ENCODE peak calls at places on chromosomes 6 and 20, in ten cellular contexts. K is AG04450, J is PC-9, C is cardiac muscle cell, Z is IMR-90, N is adrenal gland, Y is GM23338, E is tibial artery, F is dorsolateral prefrontal cortex, D is sigmoid colon. I is an unnamed sample.

GRCh38 chr20:3766832-3767433 is 620 bp downstream of the ADISSP start:
- DNase-seq in J (peak; percentile 29), F (no peak), N (no peak), C (peak; percentile 17), K (no peak), Z (no peak), Y (peak; percentile 43), D (peak; percentile 68), E (peak; percentile 71), I (no peak)

GRCh38 chr6:19465760-19466159 is 371.4 kb upstream of the ID4 start:
- DNase-seq in K (no peak), J (peak; percentile 82), Z (peak; percentile 31), C (no peak), Y (no peak), F (no peak), N (no peak), E (no peak), D (no peak), I (no peak)

GRCh38 chr6:35016417-35017221 is 124.5 kb downstream of the TCP11 start:
- DNase-seq in F (no peak), J (no peak), K (peak; percentile 80), E (no peak), D (peak; percentile 85), C (peak; percentile 34), Z (peak; percentile 88), Y (no peak), N (peak; percentile 82), I (no peak)

GRCh38 chr20:13119583-13119982 is 101.5 kb upstream of the ISM1 start:
- DNase-seq in N (peak; percentile 20), D (no peak), K (peak; percentile 7), F (no peak), J (no peak), C (peak; percentile 76), Y (peak; percentile 85), E (no peak), Z (peak; percentile 57), I (peak; percentile 54)

GRCh38 chr6:133502451-133503259 is 261.5 kb downstream of the EYA4 start:
- DNase-seq in Z (peak; percentile 94), N (no peak), Y (no peak), D (no peak), J (no peak), E (peak; percentile 89), F (no peak), K (peak; percentile 81), C (peak; percentile 10), I (peak; percentile 48)

GRCh38 chr20:45098096-45098773 is 2.7 kb downstream of the KCNS1 start:
- DNase-seq in E (no peak), N (peak; percentile 29), C (peak; percentile 26), Y (peak; percentile 91), J (no peak), Z (no peak), F (no peak), D (no peak), K (no peak), I (no peak)

GRCh38 chr6:36917541-36918193 is 31.9 kb downstream of the C6orf89 start:
- DNase-seq in D (peak; percentile 88), Y (no peak), N (no peak), J (no peak), K (no peak), Z (peak; percentile 80), E (peak; percentile 78), F (no peak), C (no peak), I (no peak)

GRCh38 chr6:112058673-112059072 is 4.8 kb downstream of the CCN6 start:
- DNase-seq in D (no peak), J (peak; percentile 32), F (no peak), Z (peak; percentile 41), C (no peak), E (no peak), N (no peak), Y (no peak), K (no peak), I (no peak)

GRCh38 chr6:132734694-132735236 is 20.9 kb upstream of the VNN1 start:
- DNase-seq in J (peak; percentile 73), F (no peak), E (no peak), Y (peak; percentile 43), N (no peak), C (peak; percentile 9), D (no peak), K (peak; percentile 67), Z (peak; percentile 83), I (peak; percentile 43)

GRCh38 chr6:79269877-79270276 is 35.4 kb upstream of the HMGN3 start:
- DNase-seq in Z (peak; percentile 43), F (no peak), N (no peak), Y (no peak), E (no peak), K (no peak), C (no peak), D (no peak), J (peak; percentile 36), I (peak; percentile 72)

GRCh38 chr6:21751608-21752007 is 158.1 kb downstream of the SOX4 start:
- DNase-seq in K (no peak), Z (no peak), F (no peak), D (no peak), N (no peak), J (no peak), E (no peak), Y (no peak), C (no peak), I (no peak)

GRCh38 chr20:44439318-44439717 is 36.4 kb upstream of the TTPAL start:
- DNase-seq in E (no peak), F (no peak), K (no peak), Z (no peak), D (no peak), Y (no peak), J (no peak), C (no peak), N (no peak), I (no peak)

GRCh38 chr6:79384845-79385244 is 150.4 kb upstream of the HMGN3 start:
- DNase-seq in Z (no peak), Y (no peak), C (peak; percentile 5), E (no peak), J (no peak), N (no peak), D (no peak), K (no peak), F (no peak), I (no peak)

GRCh38 chr6:50927816-50928215 is 109.1 kb downstream of the TFAP2B start:
- DNase-seq in N (no peak), Y (no peak), E (no peak), Z (no peak), J (no peak), C (no peak), K (no peak), F (no peak), D (no peak), I (peak; percentile 39)

GRCh38 chr6:144220031-144220790 is 64.9 kb upstream of the UTRN start:
- DNase-seq in E (no peak), K (no peak), N (no peak), C (no peak), J (no peak), D (no peak), Z (no peak), F (no peak), Y (no peak), I (no peak)

GRCh38 chr20:37968726-37969401 is 64.4 kb downstream of the TTI1 start:
- DNase-seq in K (no peak), J (no peak), D (no peak), E (peak; percentile 71), Z (no peak), N (no peak), C (no peak), Y (peak; percentile 45), F (no peak), I (no peak)

GRCh38 chr6:13013681-13014550 is 297.3 kb downstream of the PHACTR1 start:
- DNase-seq in C (no peak), D (no peak), E (no peak), N (no peak), J (no peak), K (no peak), Z (no peak), Y (peak; percentile 62), F (peak; percentile 43), I (no peak)

DNA sequence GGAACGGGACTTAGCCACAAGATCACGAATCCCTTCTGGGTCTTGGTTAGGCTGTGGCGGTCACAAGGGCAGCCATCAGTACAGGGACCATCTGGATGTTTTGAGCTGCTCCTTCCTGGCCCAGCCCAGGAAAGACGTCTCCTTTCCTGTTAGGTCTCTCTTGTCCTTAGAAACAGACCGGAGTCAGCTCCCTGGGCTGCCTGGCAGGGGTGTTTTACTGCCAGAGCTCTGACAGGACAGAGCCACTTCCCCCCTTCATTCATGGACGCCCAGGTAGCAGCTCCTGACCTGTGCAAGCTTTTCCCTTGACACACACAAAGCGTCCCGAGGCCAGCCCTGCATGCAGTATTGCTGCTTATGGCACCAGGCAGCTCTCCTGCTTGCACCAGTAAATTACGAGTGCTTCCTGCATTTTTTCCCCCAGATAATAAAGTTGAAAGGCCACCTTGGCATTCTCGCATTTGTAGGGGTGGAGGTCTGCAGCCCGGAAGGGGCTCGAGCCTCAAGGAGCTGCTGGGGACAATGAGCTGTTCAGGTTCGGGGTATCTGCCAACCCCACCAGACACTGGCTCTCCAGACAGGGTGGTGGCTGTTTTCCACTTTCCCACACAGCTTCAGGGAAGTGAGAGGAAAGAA is 87.4 kb downstream of the NOL4L start:
- DNase-seq in Z (no peak), F (no peak), K (no peak), C (no peak), N (peak; percentile 26), D (peak; percentile 60), Y (peak; percentile 53), E (no peak), J (no peak), I (no peak)
- H3K27ac ChIP-seq in Z (no peak overlapping the region), F (no peak overlapping the region), K (no peak overlapping the region), C (no peak overlapping the region), N (no peak overlapping the region), D (no peak overlapping the region), Y (peak overlapping the region; percentile 51), E (no peak overlapping the region), J (no peak overlapping the region), I (no peak overlapping the region)

GRCh38 chr6:138965971-138966370 is 22.1 kb downstream of the REPS1 start:
- DNase-seq in Y (no peak), E (no peak), D (no peak), C (no peak), K (no peak), Z (no peak), N (no peak), F (no peak), J (no peak), I (no peak)
- TF ChIP-seq CTCF in Y (no peak), E (no peak), D (no peak), C (no peak), K (no peak), Z (no peak), N (no peak), F (no peak), J (no peak), I (no peak)

DNA sequence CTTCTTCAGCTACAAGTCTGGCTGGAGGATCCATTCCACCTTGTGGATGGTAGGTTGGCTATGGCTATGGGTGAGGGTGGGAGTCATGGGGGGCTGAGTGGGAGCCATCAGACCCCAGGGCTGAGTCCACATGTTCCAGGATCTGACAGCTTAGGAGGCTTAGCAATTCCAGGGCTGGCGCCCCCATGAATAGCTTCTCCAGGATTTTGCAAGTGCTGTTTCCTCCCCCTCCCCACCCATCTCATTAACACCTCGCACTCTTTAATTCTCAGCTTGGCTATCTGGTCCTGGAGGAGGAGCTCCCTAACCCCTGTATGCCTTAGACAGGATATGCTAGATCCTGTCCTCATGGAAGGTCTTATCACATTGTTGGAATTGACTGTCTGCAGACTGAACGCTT is 39.0 kb upstream of the ANGPT4 start:
- DNase-seq in J (no peak), F (no peak), Y (no peak), D (peak; percentile 30), Z (no peak), N (no peak), K (no peak), C (no peak), E (peak; percentile 39), I (no peak)
- H3K27me3 ChIP-seq in J (peaks cover 12% of the 10 kb centered on the region), F (peaks cover 20% of the 10 kb centered on the region), Y (no peaks in the 10 kb centered on the region), D (peaks cover 25% of the 10 kb centered on the region), Z (peaks cover 7% of the 10 kb centered on the region), N (peaks cover 6% of the 10 kb centered on the region), K (peaks cover 6% of the 10 kb centered on the region), C (no peaks in the 10 kb centered on the region), E (no peaks in the 10 kb centered on the region), I (peaks cover 11% of the 10 kb centered on the region)

GRCh38 chr6:16109659-16110300 is 19.1 kb upstream of the MYLIP start:
- DNase-seq in J (no peak), D (no peak), E (no peak), Y (no peak), Z (no peak), K (no peak), N (no peak), F (no peak), C (no peak), I (no peak)
- H3K27ac ChIP-seq in J (no peak overlapping the region), D (peak overlapping the region; percentile 45), E (peak overlapping the region; percentile 65), Y (no peak overlapping the region), Z (no peak overlapping the region), K (no peak overlapping the region), N (no peak overlapping the region), F (no peak overlapping the region), C (peak overlapping the region; percentile 27), I (no peak overlapping the region)

I was measured in foreskin keratinocyte.